ENCODE peak calls at places on chromosomes 11 and 22, in four cellular contexts. Q, E, Y and W are unnamed samples. For H3K4me1, the result is how much of the 10 kb centered on the place peaks cover.

GRCh38 chr22:30251661-30252226 is 5.2 kb upstream of the LIF start:
- DNase-seq in Q (no peak), E (no peak), Y (peak), W (no peak)

GRCh38 chr11:65429724-65430405 is 7.3 kb downstream of the NEAT1 start:
- DNase-seq in Q (no peak), E (peak), Y (no peak), W (no peak)

GRCh38 chr11:122995526-122995925 is 13.9 kb upstream of the BSX start:
- DNase-seq in Q (no peak), E (no peak), Y (no peak), W (no peak)

GRCh38 chr11:75313457-75314272 is 37.8 kb downstream of the ARRB1 start:
- DNase-seq in Q (no peak), E (peak), Y (no peak), W (no peak)

GRCh38 chr11:130452941-130453340 is 4.5 kb downstream of the ADAMTS15 start:
- DNase-seq in Q (no peak), E (no peak), Y (no peak), W (no peak)

GRCh38 chr11:8809185-8809584 is 101.8 kb upstream of the AKIP1 start:
- DNase-seq in Q (no peak), E (no peak), Y (no peak), W (no peak)

GRCh38 chr22:30985561-30986208 is 16.6 kb downstream of the TUG1 start:
- DNase-seq in Q (no peak), E (no peak), Y (no peak), W (no peak)

GRCh38 chr11:11972148-11972547 is 36.3 kb downstream of the DKK3 start:
- DNase-seq in Q (no peak), E (no peak), Y (no peak), W (peak)

GRCh38 chr11:2095198-2095520 is 44.0 kb downstream of the IGF2 start:
- DNase-seq in Q (no peak), E (no peak), Y (no peak), W (no peak)

GRCh38 chr11:29093416-29093815 is 923.4 kb downstream of the KCNA4 start:
- DNase-seq in Q (no peak), E (no peak), Y (no peak), W (no peak)

GRCh38 chr11:69293819-69294505 is at the start of gene MYEOV:
- DNase-seq in Q (peak), E (peak), Y (peak), W (peak)

GRCh38 chr22:44358723-44359440 is 46.1 kb upstream of the SHISAL1 start:
- DNase-seq in Q (no peak), E (no peak), Y (no peak), W (no peak)

GRCh38 chr11:80815752-80816453 is 1375.1 kb upstream of the TENM4 start:
- DNase-seq in Q (peak), E (no peak), Y (no peak), W (no peak)

GRCh38 chr11:96055706-96056387 is 131.9 kb upstream of the MTMR2 start:
- DNase-seq in Q (no peak), E (no peak), Y (no peak), W (no peak)

GRCh38 chr22:45535400-45535799 is 32.7 kb downstream of the FBLN1 start:
- DNase-seq in Q (no peak), E (no peak), Y (no peak), W (no peak)

GRCh38 chr11:126925321-126926093 is 75.1 kb downstream of the KIRREL3 start:
- DNase-seq in Q (no peak), E (no peak), Y (no peak), W (no peak)

GRCh38 chr11:130278151-130278550 is 36.6 kb downstream of the ZBTB44 start:
- DNase-seq in Q (peak), E (no peak), Y (no peak), W (no peak)

GRCh38 chr11:206516-207212 is 535 bp downstream of the BET1L start:
- DNase-seq in Q (no peak), E (peak), Y (peak), W (no peak)

GRCh38 chr11:123536690-123537437 is 106.8 kb downstream of the GRAMD1B start:
- DNase-seq in Q (no peak), E (no peak), Y (no peak), W (no peak)

GRCh38 chr11:10823152-10823579 is 14.4 kb upstream of the EIF4G2 start:
- DNase-seq in Q (peak), E (peak), Y (no peak), W (no peak)

GRCh38 chr11:94845622-94846021 is 77.5 kb downstream of the AMOTL1 start:
- DNase-seq in Q (no peak), E (no peak), Y (no peak), W (no peak)

GRCh38 chr11:62142043-62142375 is 18.2 kb downstream of the INCENP start:
- DNase-seq in Q (no peak), E (no peak), Y (no peak), W (no peak)

GRCh38 chr11:19905280-19905853 is 192.7 kb downstream of the NAV2 start:
- DNase-seq in Q (no peak), E (peak), Y (peak), W (no peak)

GRCh38 chr22:47047321-47048122 is 285.1 kb downstream of the TBC1D22A start:
- DNase-seq in Q (no peak), E (no peak), Y (no peak), W (no peak)
- TF ChIP-seq EP300 in Q (no peak), E (no peak), Y (no peak), W (no peak)

DNA sequence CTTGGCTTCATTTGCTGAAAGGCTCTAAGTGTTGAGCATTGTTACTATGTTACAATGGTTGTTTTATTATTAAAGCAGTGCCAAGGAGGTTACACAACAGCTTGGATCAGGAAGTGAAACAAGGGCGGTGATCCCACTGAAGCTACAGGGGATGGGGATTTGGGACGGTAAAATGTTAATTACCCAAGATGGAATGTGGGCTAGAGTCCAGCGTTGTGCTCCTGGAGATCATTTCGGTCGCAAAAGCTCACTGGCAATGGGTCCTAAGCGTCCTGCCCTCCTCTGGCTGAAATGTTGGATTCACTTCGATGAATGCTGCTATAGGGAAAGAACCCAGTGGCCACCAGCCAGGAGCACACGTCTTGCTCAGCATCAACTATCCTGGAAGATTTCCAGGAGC is 48.3 kb downstream of the FAM83F start:
- DNase-seq in Q (no peak), E (no peak), Y (no peak), W (no peak)
- H3K4me1 ChIP-seq in Q (under half), E (under half), Y (under half), W (under half)

DNA sequence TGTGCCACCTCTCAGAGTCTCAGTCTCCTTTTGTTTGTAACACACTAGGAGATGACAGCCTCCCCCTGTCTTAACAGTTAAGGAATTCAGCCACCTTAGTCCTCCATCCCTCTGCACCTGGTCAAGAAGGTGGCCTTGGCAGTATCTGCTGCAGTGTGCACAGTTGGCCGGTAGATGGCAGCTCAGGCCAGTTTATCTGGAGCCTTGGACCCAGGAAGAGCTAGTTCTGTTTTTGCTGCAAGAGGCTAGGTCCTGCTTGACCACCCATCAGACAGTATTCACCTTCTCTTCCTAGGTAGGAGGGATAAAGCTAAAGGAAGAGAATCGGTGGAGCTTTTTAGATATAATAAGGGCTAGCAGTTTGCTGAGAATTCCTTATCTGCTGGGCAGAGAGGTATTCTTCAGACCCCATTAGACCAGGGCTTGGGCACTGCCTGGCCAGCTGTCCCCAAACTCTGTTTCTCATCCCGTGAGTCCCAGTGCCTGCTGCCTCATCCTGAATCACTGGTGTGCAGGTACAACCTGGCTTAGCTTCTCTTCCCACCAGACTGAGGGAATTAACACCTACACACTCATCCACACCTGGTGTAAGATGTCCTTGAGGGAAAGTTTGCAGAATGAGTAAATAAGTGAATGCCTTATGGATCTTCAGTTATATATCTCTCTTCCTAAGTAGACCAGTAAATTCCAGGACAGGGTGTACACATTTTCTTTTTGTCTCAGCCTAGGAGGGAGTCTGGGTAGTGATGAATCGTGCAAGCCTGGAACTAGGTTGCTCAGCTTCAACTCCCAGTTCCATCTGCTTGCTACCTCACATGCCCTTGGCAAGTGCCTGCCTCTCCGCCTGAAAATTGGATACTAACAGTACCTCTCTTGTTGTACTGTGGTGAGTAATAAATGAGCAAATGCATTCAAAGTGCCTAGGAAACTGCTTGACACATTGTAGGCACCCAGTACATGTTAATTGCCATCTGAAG is 70.8 kb upstream of the NARS2 start:
- DNase-seq in Q (peak), E (peak), Y (peak), W (peak)
- TF ChIP-seq TAF1 in Q (no peak), E (no peak), Y (no peak), W (no peak)

GRCh38 chr22:32839776-32840571 is 38.5 kb downstream of the TIMP3 start:
- DNase-seq in Q (no peak), E (no peak), Y (peak), W (no peak)
- TF ChIP-seq EP300 in Q (no peak), E (no peak), Y (no peak), W (no peak)

GRCh38 chr11:3191586-3192324 is 26.6 kb upstream of the OSBPL5 start:
- DNase-seq in Q (no peak), E (no peak), Y (no peak), W (no peak)

GRCh38 chr11:3193373-3194015 is 25.1 kb downstream of the MRGPRG start:
- DNase-seq in Q (no peak), E (no peak), Y (no peak), W (peak)

GRCh38 chr11:3190600-3190999 is 25.5 kb upstream of the OSBPL5 start:
- DNase-seq in Q (no peak), E (no peak), Y (no peak), W (no peak)

GRCh38 chr11:3194016-3194816 is 24.4 kb downstream of the MRGPRG start:
- DNase-seq in Q (no peak), E (no peak), Y (no peak), W (peak)

GRCh38 chr11:3192511-3193372 is 25.9 kb downstream of the MRGPRG start:
- DNase-seq in Q (no peak), E (no peak), Y (no peak), W (peak)
- H3K4me1 ChIP-seq in Q (under half), E (half or more), Y (under half), W (under half)

DNA sequence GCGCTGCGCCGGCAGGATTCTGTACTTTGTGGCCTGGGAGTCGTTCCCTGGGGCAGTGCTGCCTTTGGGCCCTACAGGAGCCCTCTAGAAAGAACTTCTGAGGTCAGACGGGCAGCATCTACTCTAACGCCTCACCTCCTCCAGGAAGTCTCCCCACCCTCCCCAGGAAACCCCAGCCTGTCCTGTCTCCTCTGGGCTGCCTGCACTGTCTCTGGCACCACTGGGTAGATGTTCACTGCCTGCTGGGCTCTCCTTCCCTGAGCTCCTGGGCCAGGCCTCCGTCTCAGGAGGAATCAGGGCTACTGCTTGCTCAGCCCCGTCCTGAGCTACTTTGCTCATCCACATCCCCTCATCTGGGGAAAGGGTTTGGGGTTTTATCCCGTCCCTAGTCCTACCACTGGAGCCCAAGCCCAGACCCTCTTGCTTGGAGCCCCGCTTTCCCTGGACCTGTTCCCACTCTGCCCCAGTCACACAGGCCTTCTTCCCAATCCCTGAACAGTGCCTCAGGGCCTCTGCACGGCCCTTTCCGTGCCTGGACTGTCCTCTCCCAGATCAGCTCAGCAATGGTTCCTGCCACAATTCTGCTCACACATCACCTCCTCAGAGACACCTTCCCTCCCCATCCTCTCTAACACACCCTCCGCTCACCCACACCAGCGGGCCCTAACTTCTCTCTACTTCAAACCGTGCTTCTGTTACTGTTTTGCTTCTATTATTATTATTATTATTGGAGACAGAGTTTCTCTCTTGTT is 11.3 kb upstream of the TREH start:
- DNase-seq in Q (no peak), E (no peak), Y (no peak), W (no peak)
- TF ChIP-seq TAF1 in Q (no peak), E (no peak), Y (no peak), W (no peak)

GRCh38 chr22:17924735-17925727 is 99.3 kb downstream of the MICAL3 start:
- DNase-seq in Q (no peak), E (no peak), Y (no peak), W (no peak)
- TF ChIP-seq EP300 in Q (no peak), E (no peak), Y (no peak), W (no peak)

DNA sequence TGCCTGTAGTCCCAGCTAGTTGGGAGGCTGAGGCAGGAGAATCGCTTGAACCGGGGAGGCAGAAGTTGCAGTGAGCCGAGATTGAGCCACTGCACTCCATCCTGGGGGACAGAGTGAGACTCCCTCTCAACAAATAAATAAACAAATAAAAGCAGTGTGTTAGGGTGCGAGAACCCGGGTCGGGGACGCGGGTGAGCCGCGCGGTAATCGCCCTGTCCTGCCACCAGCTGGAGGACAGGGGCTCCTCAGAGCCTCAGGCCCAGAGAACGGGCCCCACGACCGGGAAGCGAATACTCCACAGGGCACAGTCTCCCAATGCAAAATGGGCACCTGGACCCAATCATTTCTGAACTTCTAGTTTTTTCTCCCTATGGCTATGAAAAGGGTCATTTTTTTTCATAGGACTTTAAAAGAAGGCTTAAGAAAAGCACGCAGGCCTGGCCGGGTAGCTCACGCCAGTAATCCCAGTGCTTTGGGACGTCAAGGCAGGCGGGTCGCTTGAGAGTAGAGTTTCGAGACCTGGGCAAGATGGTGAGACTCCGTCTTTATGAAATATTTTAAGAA is 744 bp upstream of the MCM5 start:
- DNase-seq in Q (no peak), E (peak), Y (peak), W (no peak)
- H3K4me1 ChIP-seq in Q (under half), E (under half), Y (under half), W (under half)

GRCh38 chr22:26779108-26779507 is 121.7 kb downstream of the MIAT start:
- DNase-seq in Q (no peak), E (no peak), Y (peak), W (no peak)

GRCh38 chr22:26778372-26778771 is 121.0 kb downstream of the MIAT start:
- DNase-seq in Q (no peak), E (no peak), Y (no peak), W (no peak)

GRCh38 chr22:26775394-26775793 is 118.0 kb downstream of the MIAT start:
- DNase-seq in Q (no peak), E (no peak), Y (no peak), W (no peak)

GRCh38 chr22:26779929-26780328 is 122.5 kb downstream of the MIAT start:
- DNase-seq in Q (no peak), E (no peak), Y (no peak), W (no peak)

GRCh38 chr22:26777402-26777801 is 120.0 kb downstream of the MIAT start:
- DNase-seq in Q (no peak), E (no peak), Y (no peak), W (no peak)
- TF ChIP-seq TAF1 in Q (no peak), E (no peak), Y (no peak), W (no peak)